ENCODE peak calls at places on chromosomes 13 and 19, in ten cellular contexts. V is NAMALWA; J is NCI-H748 treated with DMSO at 0.1 percent for 48 hours; I is PC-3; L is GM03348; Y is choroid plexus epithelial cell; T is RPMI8226; B is T-helper 1 cell; D is hepatocyte; W is stimulated activated CD4-positive, alpha-beta T cell treated with anti-CD3 and anti-CD28 coated beads, TNF-alpha, amount 100 ng/mL, for 1 hour. Q is an unnamed sample.

GRCh38 chr19:47230122-47230920 is 678 bp downstream of the BBC3 start:
- DNase-seq in L (peak), I (no peak), Y (peak), T (peak), D (peak), W (peak), B (peak), J (peak), V (peak), Q (no peak)

GRCh38 chr19:6481541-6482342 is at the start of gene DENND1C:
- DNase-seq in T (no peak), L (peak), D (peak), W (peak), Y (peak), B (peak), V (peak), J (no peak), I (peak), Q (peak)

GRCh38 chr13:74528751-74529513 is 394.7 kb upstream of the KLF12 start:
- DNase-seq in D (no peak), J (no peak), B (no peak), I (peak), Y (no peak), V (no peak), W (no peak), L (no peak), T (no peak), Q (no peak)

GRCh38 chr13:43153436-43154082 is 130.2 kb downstream of the DNAJC15 start:
- DNase-seq in T (no peak), V (no peak), B (no peak), I (peak), D (peak), J (no peak), L (no peak), Y (peak), W (no peak), Q (peak)

GRCh38 chr19:11028146-11028545 is 61.1 kb upstream of the LDLR start:
- DNase-seq in V (no peak), D (no peak), L (no peak), T (no peak), J (no peak), W (no peak), B (no peak), Y (no peak), I (no peak), Q (no peak)

GRCh38 chr19:14088634-14089411 is 1.7 kb downstream of the SAMD1 start:
- DNase-seq in L (no peak), D (peak), I (no peak), Y (no peak), B (no peak), W (no peak), T (peak), V (no peak), J (no peak), Q (no peak)

GRCh38 chr13:91346848-91347211 is 657 bp upstream of the MIR17HG start:
- DNase-seq in J (peak), V (peak), I (peak), B (peak), Y (peak), T (peak), L (no peak), D (peak), W (no peak), Q (no peak)

GRCh38 chr13:22287343-22287922 is 616.6 kb downstream of the FGF9 start:
- DNase-seq in W (no peak), L (no peak), I (no peak), J (no peak), Y (no peak), B (no peak), T (no peak), V (no peak), D (no peak), Q (no peak)

GRCh38 chr13:49248433-49249002 is 793 bp downstream of the CDADC1 start:
- DNase-seq in W (no peak), L (peak), I (peak), J (no peak), V (peak), D (peak), B (no peak), Y (peak), T (peak), Q (peak)

Q was measured in A172.